ENCODE peak calls at places on chromosomes 16 and 17, in five cellular contexts. N is hepatocyte; T is NCI-H1105; M is activated effector memory CD4-positive, alpha-beta T cell treated with anti-CD3 and anti-CD28 coated beads, Interleukin-2, amount 50 U/mL, for 16 hours; O is adrenal gland. Z is an unnamed sample.

GRCh38 chr17:16352303-16352837 is 899 bp downstream of the CENPV start:
- DNase-seq in N (peak), T (peak), M (peak), O (peak), Z (peak)

GRCh38 chr16:12482821-12483220 is 320.9 kb downstream of the CPPED1 start:
- DNase-seq in O (no peak), N (no peak), T (no peak), M (no peak), Z (no peak)

GRCh38 chr16:1367486-1368174 is 15.9 kb downstream of the GNPTG start:
- DNase-seq in M (no peak), T (peak), O (no peak), N (no peak), Z (no peak)

GRCh38 chr17:34614698-34615097 is 35.3 kb downstream of the TMEM132E start:
- DNase-seq in M (no peak), N (no peak), O (no peak), T (no peak), Z (no peak)

GRCh38 chr16:74724820-74725549 is 24.3 kb upstream of the MLKL start:
- DNase-seq in N (no peak), T (no peak), M (no peak), O (no peak), Z (no peak)

GRCh38 chr16:2370725-2371124 is 30.2 kb upstream of the ABCA3 start:
- DNase-seq in O (no peak), N (no peak), M (no peak), T (no peak), Z (no peak)

GRCh38 chr16:62018301-62019060 is 17.8 kb downstream of the CDH8 start:
- DNase-seq in T (no peak), O (no peak), M (no peak), N (no peak), Z (no peak)

GRCh38 chr16:27596411-27596810 is 46.5 kb downstream of the KATNIP start:
- DNase-seq in N (no peak), T (no peak), O (no peak), M (no peak), Z (no peak)

GRCh38 chr16:89898201-89898967 is 20.3 kb upstream of the MC1R start:
- DNase-seq in M (no peak), T (no peak), O (no peak), N (no peak), Z (no peak)

GRCh38 chr17:31674717-31675349 is 184.2 kb downstream of the COPRS start:
- DNase-seq in M (no peak), T (no peak), N (no peak), O (no peak), Z (no peak)

GRCh38 chr17:13704333-13704732 is 102.6 kb upstream of the HS3ST3A1 start:
- DNase-seq in N (no peak), O (no peak), T (no peak), M (no peak), Z (no peak)

GRCh38 chr16:49961087-49961486 is 63.9 kb upstream of the CNEP1R1 start:
- DNase-seq in O (no peak), N (no peak), M (no peak), T (peak), Z (no peak)

GRCh38 chr17:39737761-39738567 is at the start of gene GRB7:
- DNase-seq in M (no peak), N (peak), T (peak), O (no peak), Z (peak)

GRCh38 chr16:46673320-46674013 is 15.5 kb downstream of the VPS35 start:
- DNase-seq in M (peak), O (peak), N (peak), T (peak), Z (no peak)

GRCh38 chr16:66508261-66508913 is 41.5 kb downstream of the TK2 start:
- DNase-seq in M (no peak), O (no peak), T (no peak), N (no peak), Z (peak)

GRCh38 chr16:56779956-56780355 is 50.0 kb downstream of the NUP93 start:
- DNase-seq in T (no peak), O (no peak), M (no peak), N (no peak), Z (no peak)

GRCh38 chr16:83305092-83305491 is 502.7 kb upstream of the HSBP1 start:
- DNase-seq in T (no peak), O (no peak), N (no peak), M (no peak), Z (no peak)

Z was measured in spleen.